ENCODE peak calls at places on chromosomes 5 and 9, in eight cellular contexts. O is mammary epithelial cell, F is foreskin fibroblast, G is putamen, B is pulmonary artery endothelial cell, T is mucosa of gallbladder, V is right atrium auricular region, R is T-cell. P is an unnamed sample.

GRCh38 chr5:9515451-9515850 is 30.4 kb downstream of the SEMA5A start:
- DNase-seq in O (no peak), F (no peak), G (no peak), B (no peak), T (no peak), V (no peak), R (no peak), P (no peak)

GRCh38 chr5:2007906-2008437 is 125.2 kb upstream of the IRX4 start:
- DNase-seq in O (peak), F (peak), G (no peak), B (no peak), T (no peak), V (peak), R (no peak), P (no peak)

GRCh38 chr9:70573308-70573707 is 158.9 kb upstream of the KLF9 start:
- DNase-seq in O (no peak), F (no peak), G (no peak), B (no peak), T (no peak), V (no peak), R (no peak), P (no peak)

GRCh38 chr5:149138182-149138923 is 2.9 kb upstream of the ABLIM3 start:
- DNase-seq in O (no peak), F (no peak), G (no peak), B (no peak), T (no peak), V (no peak), R (no peak), P (no peak)

GRCh38 chr9:82961504-82962125 is 101.3 kb downstream of the RASEF start:
- DNase-seq in O (peak), F (peak), G (peak), B (peak), T (peak), V (no peak), R (no peak), P (peak)

GRCh38 chr5:139392678-139393496 is 2.0 kb downstream of the PROB1 start:
- DNase-seq in O (no peak), F (peak), G (no peak), B (no peak), T (peak), V (no peak), R (peak), P (peak)

GRCh38 chr9:93436655-93437407 is 14.7 kb upstream of the FAM120A start:
- DNase-seq in O (no peak), F (no peak), G (no peak), B (no peak), T (no peak), V (no peak), R (no peak), P (no peak)

GRCh38 chr5:176578391-176578808 is 29.3 kb downstream of the CDHR2 start:
- DNase-seq in O (peak), F (peak), G (no peak), B (peak), T (peak), V (no peak), R (peak), P (peak)

GRCh38 chr5:123807177-123807900 is 295.4 kb downstream of the CSNK1G3 start:
- DNase-seq in O (no peak), F (peak), G (no peak), B (no peak), T (no peak), V (no peak), R (no peak), P (no peak)

GRCh38 chr5:73119492-73120157 is 750 bp upstream of the TMEM171 start:
- DNase-seq in O (peak), F (no peak), G (no peak), B (no peak), T (peak), V (no peak), R (no peak), P (no peak)

GRCh38 chr5:77140350-77140749 is 53.3 kb upstream of the ZBED3 start:
- DNase-seq in O (no peak), F (no peak), G (no peak), B (no peak), T (no peak), V (no peak), R (no peak), P (no peak)

GRCh38 chr9:13661014-13661413 is 381.5 kb upstream of the MPDZ start:
- DNase-seq in O (no peak), F (no peak), G (no peak), B (no peak), T (no peak), V (no peak), R (no peak), P (no peak)

GRCh38 chr5:156326718-156327259 is at the start of gene SGCD:
- DNase-seq in O (no peak), F (peak), G (peak), B (no peak), T (peak), V (peak), R (no peak), P (peak)

GRCh38 chr9:105311317-105311716 is 66.9 kb downstream of the SLC44A1 start:
- DNase-seq in O (no peak), F (peak), G (no peak), B (no peak), T (no peak), V (no peak), R (no peak), P (no peak)

GRCh38 chr9:138098908-138099791 is 221.6 kb downstream of the CACNA1B start:
- DNase-seq in O (no peak), F (no peak), G (no peak), B (no peak), T (no peak), V (no peak), R (no peak), P (no peak)

GRCh38 chr9:89924611-89925010 is 319.8 kb downstream of the GADD45G start:
- DNase-seq in O (no peak), F (no peak), G (no peak), B (no peak), T (no peak), V (peak), R (no peak), P (no peak)

GRCh38 chr5:131109540-131110255 is 55.4 kb downstream of the HINT1 start:
- DNase-seq in O (peak), F (peak), G (peak), B (no peak), T (peak), V (no peak), R (no peak), P (peak)

GRCh38 chr5:54440456-54440893 is 15.0 kb upstream of the HSPB3 start:
- DNase-seq in O (peak), F (peak), G (no peak), B (no peak), T (no peak), V (no peak), R (peak), P (no peak)

GRCh38 chr5:75847561-75848021 is 130.4 kb upstream of the POC5 start:
- DNase-seq in O (no peak), F (no peak), G (no peak), B (no peak), T (no peak), V (no peak), R (no peak), P (no peak)

GRCh38 chr9:14535161-14535930 is 157.9 kb downstream of the ZDHHC21 start:
- DNase-seq in O (no peak), F (no peak), G (no peak), B (no peak), T (no peak), V (no peak), R (no peak), P (no peak)

GRCh38 chr5:17304282-17304681 is 86.9 kb downstream of the BASP1 start:
- DNase-seq in O (no peak), F (peak), G (no peak), B (no peak), T (no peak), V (no peak), R (no peak), P (no peak)

GRCh38 chr5:99449786-99450185 is 521.0 kb upstream of the CHD1 start:
- DNase-seq in O (peak), F (no peak), G (no peak), B (no peak), T (no peak), V (no peak), R (no peak), P (no peak)

GRCh38 chr9:109241931-109242330 is 74.9 kb upstream of the FRRS1L start:
- DNase-seq in O (no peak), F (no peak), G (no peak), B (no peak), T (no peak), V (no peak), R (no peak), P (no peak)

GRCh38 chr5:17860660-17861315 is 226.5 kb downstream of the TAF11L14 start:
- DNase-seq in O (peak), F (peak), G (no peak), B (no peak), T (no peak), V (no peak), R (no peak), P (peak)

GRCh38 chr5:112933651-112934365 is 11.8 kb upstream of the REEP5 start:
- DNase-seq in O (peak), F (peak), G (no peak), B (no peak), T (no peak), V (no peak), R (no peak), P (peak)

GRCh38 chr9:138100711-138101349 is 223.2 kb downstream of the CACNA1B start:
- DNase-seq in O (no peak), F (no peak), G (no peak), B (no peak), T (no peak), V (no peak), R (no peak), P (no peak)

GRCh38 chr5:145068696-145069095 is 766.4 kb downstream of the PRELID2 start:
- DNase-seq in O (no peak), F (no peak), G (no peak), B (no peak), T (no peak), V (no peak), R (no peak), P (no peak)

GRCh38 chr9:114299286-114300152 is 23.4 kb upstream of the ORM1 start:
- DNase-seq in O (no peak), F (no peak), G (no peak), B (no peak), T (no peak), V (no peak), R (no peak), P (no peak)

GRCh38 chr5:2399804-2400203 is 351.7 kb downstream of the IRX2 start:
- DNase-seq in O (no peak), F (no peak), G (no peak), B (no peak), T (no peak), V (peak), R (no peak), P (no peak)

GRCh38 chr9:119698535-119698934 is 329.3 kb upstream of the BRINP1 start:
- DNase-seq in O (no peak), F (no peak), G (no peak), B (no peak), T (no peak), V (no peak), R (no peak), P (no peak)

GRCh38 chr5:69331528-69332445 is 814 bp downstream of the CCDC125 start:
- DNase-seq in O (no peak), F (no peak), G (no peak), B (no peak), T (peak), V (no peak), R (no peak), P (no peak)

GRCh38 chr5:52674815-52675545 is 112.7 kb upstream of the ITGA1 start:
- DNase-seq in O (no peak), F (peak), G (no peak), B (no peak), T (no peak), V (no peak), R (no peak), P (peak)

GRCh38 chr9:115207003-115207837 is 89.3 kb upstream of the TNC start:
- DNase-seq in O (peak), F (peak), G (no peak), B (no peak), T (no peak), V (no peak), R (no peak), P (no peak)

GRCh38 chr5:160133071-160133917 is 14.0 kb upstream of the PWWP2A start:
- DNase-seq in O (no peak), F (peak), G (no peak), B (no peak), T (peak), V (peak), R (no peak), P (peak)

GRCh38 chr5:151002681-151003502 is 17.5 kb upstream of the GPX3 start:
- DNase-seq in O (no peak), F (no peak), G (no peak), B (no peak), T (no peak), V (peak), R (no peak), P (no peak)

GRCh38 chr5:14331377-14331776 is 188.2 kb downstream of the TRIO start:
- DNase-seq in O (no peak), F (peak), G (no peak), B (no peak), T (no peak), V (no peak), R (no peak), P (peak)

GRCh38 chr5:5616247-5616895 is 193.9 kb downstream of the ICE1 start:
- DNase-seq in O (no peak), F (no peak), G (no peak), B (no peak), T (no peak), V (no peak), R (no peak), P (no peak)

GRCh38 chr9:109868222-109868621 is 88.2 kb downstream of the PALM2AKAP2 start:
- DNase-seq in O (no peak), F (peak), G (no peak), B (no peak), T (no peak), V (no peak), R (no peak), P (peak)

GRCh38 chr5:149863830-149864229 is 80.8 kb downstream of the PDE6A start:
- DNase-seq in O (no peak), F (no peak), G (no peak), B (no peak), T (no peak), V (no peak), R (no peak), P (no peak)

GRCh38 chr5:41420509-41421067 is 89.8 kb downstream of the PLCXD3 start:
- DNase-seq in O (no peak), F (no peak), G (no peak), B (no peak), T (no peak), V (no peak), R (no peak), P (no peak)

P was measured in fibroblast of gingiva.